ENCODE peak calls at places on chromosomes 11 and 22, in four cellular contexts. One of them, this sample, is unnamed.

GRCh38 chr22:17917490-17917983 is 106.8 kb downstream of the MICAL3 start:
- DNase-seq in effector memory CD4-positive, alpha-beta T cell: no peak
- DNase-seq in testis: no peak
- DNase-seq in dorsolateral prefrontal cortex: no peak
- DNase-seq in this sample: no peak

GRCh38 chr11:25038131-25038530 is 541.3 kb downstream of the LUZP2 start:
- DNase-seq in effector memory CD4-positive, alpha-beta T cell: no peak
- DNase-seq in testis: no peak
- DNase-seq in dorsolateral prefrontal cortex: no peak
- DNase-seq in this sample: no peak

GRCh38 chr11:121372671-121373429 is 79.3 kb upstream of the SORL1 start:
- DNase-seq in effector memory CD4-positive, alpha-beta T cell: no peak
- DNase-seq in testis: no peak
- DNase-seq in dorsolateral prefrontal cortex: no peak
- DNase-seq in this sample: no peak

GRCh38 chr22:27853404-27853803 is 51.8 kb upstream of the MN1 start:
- DNase-seq in effector memory CD4-positive, alpha-beta T cell: no peak
- DNase-seq in testis: no peak
- DNase-seq in dorsolateral prefrontal cortex: no peak
- DNase-seq in this sample: no peak

GRCh38 chr22:38824587-38824986 is 19.2 kb downstream of the NPTXR start:
- DNase-seq in effector memory CD4-positive, alpha-beta T cell: no peak
- DNase-seq in testis: peak; percentile 72
- DNase-seq in dorsolateral prefrontal cortex: peak; percentile 57
- DNase-seq in this sample: no peak

GRCh38 chr11:104891135-104891534 is 7.1 kb downstream of the CASP12 start:
- DNase-seq in effector memory CD4-positive, alpha-beta T cell: no peak
- DNase-seq in testis: no peak
- DNase-seq in dorsolateral prefrontal cortex: no peak
- DNase-seq in this sample: no peak

GRCh38 chr11:68139395-68139794 is 18.2 kb upstream of the CHKA start:
- DNase-seq in effector memory CD4-positive, alpha-beta T cell: no peak
- DNase-seq in testis: no peak
- DNase-seq in dorsolateral prefrontal cortex: no peak
- DNase-seq in this sample: no peak

GRCh38 chr11:5684627-5685362 is at the start of gene TRIM5:
- DNase-seq in effector memory CD4-positive, alpha-beta T cell: peak; percentile 68
- DNase-seq in testis: peak; percentile 94
- DNase-seq in dorsolateral prefrontal cortex: peak; percentile 50
- DNase-seq in this sample: peak; percentile 43

GRCh38 chr11:33701302-33701701 is 676 bp upstream of the C11orf91 start:
- DNase-seq in effector memory CD4-positive, alpha-beta T cell: no peak
- DNase-seq in testis: no peak
- DNase-seq in dorsolateral prefrontal cortex: no peak
- DNase-seq in this sample: no peak

GRCh38 chr11:10606536-10607208 is 38.2 kb upstream of the LYVE1 start:
- DNase-seq in effector memory CD4-positive, alpha-beta T cell: no peak
- DNase-seq in testis: no peak
- DNase-seq in dorsolateral prefrontal cortex: no peak
- DNase-seq in this sample: no peak

GRCh38 chr11:103354656-103355055 is 245.4 kb downstream of the DYNC2H1 start:
- DNase-seq in effector memory CD4-positive, alpha-beta T cell: no peak
- DNase-seq in testis: no peak
- DNase-seq in dorsolateral prefrontal cortex: no peak
- DNase-seq in this sample: no peak

GRCh38 chr22:38833061-38833460 is 10.8 kb downstream of the NPTXR start:
- DNase-seq in effector memory CD4-positive, alpha-beta T cell: no peak
- DNase-seq in testis: no peak
- DNase-seq in dorsolateral prefrontal cortex: no peak
- DNase-seq in this sample: no peak

GRCh38 chr22:23245799-23246136 is 65.5 kb downstream of the BCR start:
- DNase-seq in effector memory CD4-positive, alpha-beta T cell: no peak
- DNase-seq in testis: no peak
- DNase-seq in dorsolateral prefrontal cortex: no peak
- DNase-seq in this sample: no peak

GRCh38 chr22:23243006-23243573 is 62.8 kb downstream of the BCR start:
- DNase-seq in effector memory CD4-positive, alpha-beta T cell: peak; percentile 72
- DNase-seq in testis: no peak
- DNase-seq in dorsolateral prefrontal cortex: no peak
- DNase-seq in this sample: no peak

GRCh38 chr22:23245045-23245798 is 64.9 kb downstream of the BCR start:
- DNase-seq in effector memory CD4-positive, alpha-beta T cell: no peak
- DNase-seq in testis: no peak
- DNase-seq in dorsolateral prefrontal cortex: no peak
- DNase-seq in this sample: no peak

GRCh38 chr22:23243859-23244689 is 63.8 kb downstream of the BCR start:
- DNase-seq in effector memory CD4-positive, alpha-beta T cell: no peak
- DNase-seq in testis: no peak
- DNase-seq in dorsolateral prefrontal cortex: no peak
- DNase-seq in this sample: no peak

DNA sequence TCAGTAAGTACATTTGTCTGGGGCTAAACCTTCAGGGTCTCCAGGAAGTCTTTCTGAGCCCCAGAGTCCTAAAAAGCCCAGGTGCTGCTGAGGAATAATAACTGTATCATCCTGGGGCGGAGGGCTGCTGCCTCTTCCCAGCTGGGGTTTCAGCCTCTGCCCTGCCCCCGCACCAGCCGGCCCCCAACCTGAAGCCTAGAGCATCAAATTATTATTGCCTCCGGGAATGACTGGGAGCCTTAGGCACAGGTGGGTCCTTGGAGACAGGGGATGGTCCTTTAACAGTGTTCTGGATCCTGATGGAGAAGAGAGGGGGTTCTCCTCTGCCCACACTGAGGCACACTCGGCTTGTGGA is 64.4 kb downstream of the BCR start:
- DNase-seq in effector memory CD4-positive, alpha-beta T cell: no peak
- DNase-seq in testis: no peak
- DNase-seq in dorsolateral prefrontal cortex: no peak
- DNase-seq in this sample: no peak
- H3K27ac ChIP-seq in effector memory CD4-positive, alpha-beta T cell: no peak overlapping the region
- H3K27ac ChIP-seq in testis: no peak overlapping the region
- H3K27ac ChIP-seq in dorsolateral prefrontal cortex: no peak overlapping the region
- H3K27ac ChIP-seq in this sample: no peak overlapping the region

GRCh38 chr22:40221055-40221414 is 43.3 kb downstream of the TNRC6B start:
- DNase-seq in effector memory CD4-positive, alpha-beta T cell: no peak
- DNase-seq in testis: no peak
- DNase-seq in dorsolateral prefrontal cortex: no peak
- DNase-seq in this sample: no peak
- H3K27ac ChIP-seq in effector memory CD4-positive, alpha-beta T cell: no peak overlapping the region
- H3K27ac ChIP-seq in testis: peak overlapping the region; percentile 62
- H3K27ac ChIP-seq in dorsolateral prefrontal cortex: no peak overlapping the region
- H3K27ac ChIP-seq in this sample: peak overlapping the region; percentile 18

GRCh38 chr11:3123761-3124733 is 41.1 kb downstream of the OSBPL5 start:
- DNase-seq in effector memory CD4-positive, alpha-beta T cell: no peak
- DNase-seq in testis: peak; percentile 76
- DNase-seq in dorsolateral prefrontal cortex: no peak
- DNase-seq in this sample: no peak

GRCh38 chr11:3123316-3123715 is 41.8 kb downstream of the OSBPL5 start:
- DNase-seq in effector memory CD4-positive, alpha-beta T cell: no peak
- DNase-seq in testis: peak; percentile 85
- DNase-seq in dorsolateral prefrontal cortex: peak; percentile 69
- DNase-seq in this sample: no peak

GRCh38 chr11:3122775-3123201 is 42.3 kb downstream of the OSBPL5 start:
- DNase-seq in effector memory CD4-positive, alpha-beta T cell: no peak
- DNase-seq in testis: no peak
- DNase-seq in dorsolateral prefrontal cortex: no peak
- DNase-seq in this sample: no peak

GRCh38 chr11:3121416-3121815 is 43.7 kb downstream of the OSBPL5 start:
- DNase-seq in effector memory CD4-positive, alpha-beta T cell: no peak
- DNase-seq in testis: no peak
- DNase-seq in dorsolateral prefrontal cortex: no peak
- DNase-seq in this sample: no peak

DNA sequence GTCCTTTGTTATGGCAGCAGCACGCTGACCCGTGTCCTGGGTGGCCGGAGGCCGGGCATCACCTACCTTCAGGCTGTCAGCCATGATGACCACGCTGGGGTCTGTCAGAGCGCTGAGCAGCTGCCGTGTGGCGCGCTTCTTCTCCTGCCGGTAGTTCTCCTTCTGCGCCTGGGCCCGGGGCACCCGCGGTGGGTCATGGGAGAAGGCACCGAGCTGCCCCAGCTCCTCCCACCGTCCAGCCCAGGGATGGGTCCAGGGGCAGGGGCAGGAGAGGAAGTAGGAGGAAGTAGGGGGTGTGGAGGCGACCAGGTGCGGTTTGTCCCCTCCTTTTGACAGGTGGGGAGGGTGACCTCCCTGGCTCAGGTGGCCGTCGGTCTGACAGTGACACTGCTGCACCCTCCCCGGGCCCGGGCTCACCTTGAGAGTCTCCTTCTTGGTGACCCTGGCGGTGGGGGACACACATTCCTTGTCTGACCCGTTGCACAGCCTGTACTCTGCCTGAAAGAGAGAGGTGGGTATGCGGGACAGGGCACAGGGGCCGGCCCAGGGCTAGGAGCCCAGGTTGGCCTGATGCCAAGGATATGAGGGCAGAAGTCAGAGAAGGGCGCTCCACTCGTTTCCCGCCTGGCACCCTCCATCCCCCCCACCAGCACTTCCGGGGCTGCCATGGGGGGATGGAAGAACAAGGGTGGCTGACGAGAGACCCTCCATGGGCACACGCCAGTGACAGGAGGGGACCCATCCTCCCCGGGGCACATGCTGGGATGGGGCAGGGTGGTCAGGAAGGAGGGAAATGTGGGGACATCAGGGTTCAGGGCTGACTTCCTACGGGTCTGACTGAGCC is 43.0 kb downstream of the OSBPL5 start:
- DNase-seq in effector memory CD4-positive, alpha-beta T cell: no peak
- DNase-seq in testis: no peak
- DNase-seq in dorsolateral prefrontal cortex: no peak
- DNase-seq in this sample: no peak
- H3K27ac ChIP-seq in effector memory CD4-positive, alpha-beta T cell: no peak overlapping the region
- H3K27ac ChIP-seq in testis: no peak overlapping the region
- H3K27ac ChIP-seq in dorsolateral prefrontal cortex: no peak overlapping the region
- H3K27ac ChIP-seq in this sample: no peak overlapping the region

GRCh38 chr11:75479598-75479986 is 46.1 kb downstream of the GDPD5 start:
- DNase-seq in effector memory CD4-positive, alpha-beta T cell: no peak
- DNase-seq in testis: no peak
- DNase-seq in dorsolateral prefrontal cortex: no peak
- DNase-seq in this sample: no peak
- H3K27ac ChIP-seq in effector memory CD4-positive, alpha-beta T cell: no peak overlapping the region
- H3K27ac ChIP-seq in testis: no peak overlapping the region
- H3K27ac ChIP-seq in dorsolateral prefrontal cortex: no peak overlapping the region
- H3K27ac ChIP-seq in this sample: no peak overlapping the region

DNA sequence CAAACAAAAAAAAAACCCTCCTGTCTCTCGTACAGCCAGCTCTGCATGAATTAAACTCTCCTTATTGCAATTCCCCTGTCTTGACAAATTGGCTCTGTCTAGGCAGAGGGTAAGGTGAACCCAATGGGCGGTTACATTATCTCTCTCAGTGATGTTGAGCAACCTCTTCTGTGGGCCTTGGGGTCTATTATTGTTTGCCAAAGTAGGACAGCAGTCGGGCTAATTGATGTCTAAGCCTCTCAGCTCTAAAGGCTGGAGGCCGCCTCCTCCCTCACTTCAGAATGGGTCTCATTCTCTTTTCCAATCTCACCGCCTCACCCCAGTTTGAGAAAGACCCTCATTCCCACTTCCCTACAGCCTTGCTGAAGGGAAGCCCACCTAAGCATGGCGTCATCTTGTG is 1.3 kb upstream of the SLC25A45 start:
- DNase-seq in effector memory CD4-positive, alpha-beta T cell: no peak
- DNase-seq in testis: no peak
- DNase-seq in dorsolateral prefrontal cortex: no peak
- DNase-seq in this sample: no peak
- H3K27ac ChIP-seq in effector memory CD4-positive, alpha-beta T cell: peak overlapping the region; percentile 87
- H3K27ac ChIP-seq in testis: peak overlapping the region; percentile 90
- H3K27ac ChIP-seq in dorsolateral prefrontal cortex: peak overlapping the region; percentile 99
- H3K27ac ChIP-seq in this sample: peak overlapping the region; percentile 68

GRCh38 chr11:75553889-75554257 is 8.2 kb upstream of the SERPINH1 start:
- DNase-seq in effector memory CD4-positive, alpha-beta T cell: no peak
- DNase-seq in testis: no peak
- DNase-seq in dorsolateral prefrontal cortex: no peak
- DNase-seq in this sample: no peak
- H3K27ac ChIP-seq in effector memory CD4-positive, alpha-beta T cell: no peak overlapping the region
- H3K27ac ChIP-seq in testis: peak overlapping the region; percentile 82
- H3K27ac ChIP-seq in dorsolateral prefrontal cortex: peak overlapping the region; percentile 97
- H3K27ac ChIP-seq in this sample: peak overlapping the region; percentile 72

DNA sequence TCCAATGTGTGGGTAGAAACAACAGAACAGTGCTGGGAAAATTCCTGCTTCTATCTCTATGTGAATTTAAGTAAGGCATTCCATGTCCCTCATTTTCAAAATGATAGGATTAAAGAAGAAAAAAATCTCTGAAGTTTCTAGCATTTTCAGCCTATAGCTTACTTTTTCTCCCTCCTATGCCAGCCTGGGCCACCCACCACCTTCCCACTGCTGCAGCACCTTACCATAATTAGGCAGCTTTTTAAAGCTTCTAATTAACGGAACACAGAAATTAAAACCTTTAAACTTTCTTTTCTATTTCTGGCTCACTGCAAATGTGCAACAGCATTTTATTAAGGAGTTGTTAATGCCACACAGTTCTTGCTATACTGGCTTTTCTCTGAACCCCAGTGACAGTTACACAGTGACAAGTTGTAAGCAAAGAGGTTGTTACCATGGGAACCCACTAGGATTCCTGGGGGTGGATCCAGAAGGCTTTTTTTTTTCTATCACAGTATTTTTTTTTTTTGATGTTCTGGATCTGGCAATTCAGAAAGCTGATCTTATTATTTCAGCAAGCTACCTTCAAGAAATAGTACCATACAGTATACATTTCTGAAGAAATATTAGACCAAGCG is 20.2 kb downstream of the CELF1 start:
- DNase-seq in effector memory CD4-positive, alpha-beta T cell: no peak
- DNase-seq in testis: no peak
- DNase-seq in dorsolateral prefrontal cortex: no peak
- DNase-seq in this sample: no peak
- H3K27ac ChIP-seq in effector memory CD4-positive, alpha-beta T cell: no peak overlapping the region
- H3K27ac ChIP-seq in testis: no peak overlapping the region
- H3K27ac ChIP-seq in dorsolateral prefrontal cortex: peak overlapping the region; percentile 89
- H3K27ac ChIP-seq in this sample: peak overlapping the region; percentile 83

GRCh38 chr11:2392241-2392959 is 8.2 kb upstream of the TSSC4 start:
- DNase-seq in effector memory CD4-positive, alpha-beta T cell: no peak
- DNase-seq in testis: no peak
- DNase-seq in dorsolateral prefrontal cortex: no peak
- DNase-seq in this sample: no peak
- H3K27ac ChIP-seq in effector memory CD4-positive, alpha-beta T cell: no peak overlapping the region
- H3K27ac ChIP-seq in testis: no peak overlapping the region
- H3K27ac ChIP-seq in dorsolateral prefrontal cortex: peak overlapping the region; percentile 95
- H3K27ac ChIP-seq in this sample: peak overlapping the region; percentile 85

This sample was measured in caudate nucleus.